ENCODE peak calls at places on chromosome 5, in four cellular contexts. One of them, this sample, is unnamed.

GRCh38 chr5:14687023-14687665 is 22.6 kb downstream of the OTULIN start:
- DNase-seq in GM12878: no peak
- DNase-seq in HCT116: no peak
- DNase-seq in H1: no peak
- DNase-seq in this sample: no peak

GRCh38 chr5:143322931-143323330 is 80.6 kb downstream of the NR3C1 start:
- DNase-seq in H1: no peak
- DNase-seq in HCT116: no peak
- DNase-seq in GM12878: no peak
- DNase-seq in this sample: no peak

GRCh38 chr5:172868436-172868923 is 34.4 kb downstream of the ERGIC1 start:
- DNase-seq in HCT116: peak
- DNase-seq in H1: no peak
- DNase-seq in GM12878: no peak
- DNase-seq in this sample: peak

GRCh38 chr5:77152441-77152840 is 58.0 kb upstream of the PDE8B start:
- DNase-seq in GM12878: no peak
- DNase-seq in HCT116: no peak
- DNase-seq in H1: no peak
- DNase-seq in this sample: no peak

GRCh38 chr5:141680751-141681201 is 1.3 kb downstream of the ARAP3 start:
- DNase-seq in H1: peak
- DNase-seq in GM12878: no peak
- DNase-seq in HCT116: no peak
- DNase-seq in this sample: peak

GRCh38 chr5:34599471-34600117 is 56.5 kb upstream of the RAI14 start:
- DNase-seq in H1: no peak
- DNase-seq in HCT116: no peak
- DNase-seq in GM12878: no peak
- DNase-seq in this sample: no peak

GRCh38 chr5:150214289-150214688 is 24.4 kb downstream of the SLC6A7 start:
- DNase-seq in GM12878: no peak
- DNase-seq in H1: no peak
- DNase-seq in HCT116: no peak
- DNase-seq in this sample: no peak

GRCh38 chr5:36587354-36587753 is 19.1 kb upstream of the SLC1A3 start:
- DNase-seq in GM12878: no peak
- DNase-seq in HCT116: no peak
- DNase-seq in H1: no peak
- DNase-seq in this sample: no peak

GRCh38 chr5:180441577-180441976 is 52.6 kb upstream of the CNOT6 start:
- DNase-seq in GM12878: no peak
- DNase-seq in HCT116: no peak
- DNase-seq in H1: no peak
- DNase-seq in this sample: no peak

DNA sequence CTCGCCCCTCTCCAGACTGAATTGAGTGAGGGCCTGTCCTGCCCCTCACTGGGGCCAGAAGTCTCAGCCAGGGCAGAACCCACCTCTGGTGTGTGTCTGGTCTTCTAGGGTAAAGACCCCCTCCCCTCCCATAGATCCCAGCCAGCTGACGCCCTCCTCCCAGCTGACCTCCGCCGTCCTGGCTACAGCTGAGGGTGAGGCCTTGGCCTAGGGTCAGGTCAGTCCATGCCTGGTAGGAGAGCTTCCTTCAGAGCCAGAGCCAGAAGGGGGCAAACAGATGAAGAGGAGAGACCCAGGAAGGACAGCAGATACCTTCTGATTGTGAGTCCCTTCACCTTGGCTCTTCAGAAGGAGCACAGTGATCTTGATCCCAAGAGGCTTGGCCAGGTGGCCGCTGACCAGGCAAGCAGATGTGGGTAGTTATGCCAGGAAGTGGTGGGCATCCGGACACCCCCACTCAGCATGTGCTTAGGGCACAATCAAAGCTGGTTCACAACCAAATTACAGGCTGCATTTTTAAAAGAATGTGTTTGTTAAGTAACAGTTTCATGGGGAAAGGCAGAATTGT is 29.8 kb downstream of the JADE2 start:
- DNase-seq in H1: no peak
- DNase-seq in GM12878: no peak
- DNase-seq in HCT116: no peak
- DNase-seq in this sample: no peak
- TF ChIP-seq EGR1 in H1: no peak
- TF ChIP-seq EGR1 in GM12878: no peak
- TF ChIP-seq EGR1 in HCT116: no peak
- TF ChIP-seq EGR1 in this sample: no peak

DNA sequence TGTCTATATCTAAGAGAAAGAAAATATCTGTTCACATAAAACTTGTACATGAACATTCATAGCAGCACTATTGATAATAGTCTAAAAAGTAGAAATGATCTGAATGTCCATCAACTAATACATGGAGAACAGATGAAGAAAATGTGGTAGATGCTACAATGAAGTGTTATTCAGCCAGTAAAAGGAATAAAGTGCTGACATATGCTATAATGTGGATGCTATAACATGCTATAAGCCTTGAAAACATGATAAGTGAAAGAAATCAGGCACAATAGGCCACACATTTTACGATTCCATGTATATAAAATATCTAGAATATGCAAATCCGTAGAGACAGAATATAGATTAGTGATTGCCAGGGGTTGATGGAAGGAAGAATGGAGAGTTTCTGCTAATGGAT is 146.8 kb downstream of the SEMA5A start:
- DNase-seq in H1: no peak
- DNase-seq in GM12878: no peak
- DNase-seq in HCT116: no peak
- DNase-seq in this sample: no peak
- TF ChIP-seq EGR1 in H1: no peak
- TF ChIP-seq EGR1 in GM12878: no peak
- TF ChIP-seq EGR1 in HCT116: no peak
- TF ChIP-seq EGR1 in this sample: no peak

DNA sequence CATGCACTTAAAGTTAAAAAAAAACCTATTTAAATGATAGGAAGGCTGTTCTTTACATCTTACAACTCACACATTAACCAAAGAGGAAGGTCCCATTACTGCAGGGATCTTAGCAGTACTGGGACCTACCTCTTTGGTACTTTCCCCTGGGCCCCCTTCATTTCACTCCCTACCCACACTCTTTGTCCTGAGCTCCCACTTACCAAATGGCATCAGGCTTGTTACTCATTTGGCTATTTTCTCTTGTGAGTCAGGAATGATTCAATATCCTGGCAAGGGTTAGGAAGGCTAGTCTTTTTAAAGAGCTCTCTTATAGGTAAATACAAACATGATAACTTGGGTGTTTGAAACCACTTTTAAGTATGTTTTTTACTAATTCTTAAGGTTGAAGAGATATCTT is 117.4 kb upstream of the ELL2 start:
- DNase-seq in HCT116: peak
- DNase-seq in H1: no peak
- DNase-seq in GM12878: no peak
- DNase-seq in this sample: no peak
- TF ChIP-seq EGR1 in HCT116: peak
- TF ChIP-seq EGR1 in H1: no peak
- TF ChIP-seq EGR1 in GM12878: no peak
- TF ChIP-seq EGR1 in this sample: no peak

GRCh38 chr5:135662104-135662503 is 83.3 kb upstream of the CXCL14 start:
- DNase-seq in HCT116: no peak
- DNase-seq in GM12878: no peak
- DNase-seq in H1: no peak
- DNase-seq in this sample: no peak

GRCh38 chr5:135655326-135655725 is 76.5 kb upstream of the CXCL14 start:
- DNase-seq in HCT116: no peak
- DNase-seq in H1: no peak
- DNase-seq in GM12878: no peak
- DNase-seq in this sample: no peak

GRCh38 chr5:135662683-135663082 is 83.9 kb upstream of the CXCL14 start:
- DNase-seq in H1: no peak
- DNase-seq in GM12878: no peak
- DNase-seq in HCT116: no peak
- DNase-seq in this sample: no peak

GRCh38 chr5:135657536-135658307 is 78.9 kb upstream of the CXCL14 start:
- DNase-seq in HCT116: no peak
- DNase-seq in GM12878: no peak
- DNase-seq in H1: no peak
- DNase-seq in this sample: no peak

DNA sequence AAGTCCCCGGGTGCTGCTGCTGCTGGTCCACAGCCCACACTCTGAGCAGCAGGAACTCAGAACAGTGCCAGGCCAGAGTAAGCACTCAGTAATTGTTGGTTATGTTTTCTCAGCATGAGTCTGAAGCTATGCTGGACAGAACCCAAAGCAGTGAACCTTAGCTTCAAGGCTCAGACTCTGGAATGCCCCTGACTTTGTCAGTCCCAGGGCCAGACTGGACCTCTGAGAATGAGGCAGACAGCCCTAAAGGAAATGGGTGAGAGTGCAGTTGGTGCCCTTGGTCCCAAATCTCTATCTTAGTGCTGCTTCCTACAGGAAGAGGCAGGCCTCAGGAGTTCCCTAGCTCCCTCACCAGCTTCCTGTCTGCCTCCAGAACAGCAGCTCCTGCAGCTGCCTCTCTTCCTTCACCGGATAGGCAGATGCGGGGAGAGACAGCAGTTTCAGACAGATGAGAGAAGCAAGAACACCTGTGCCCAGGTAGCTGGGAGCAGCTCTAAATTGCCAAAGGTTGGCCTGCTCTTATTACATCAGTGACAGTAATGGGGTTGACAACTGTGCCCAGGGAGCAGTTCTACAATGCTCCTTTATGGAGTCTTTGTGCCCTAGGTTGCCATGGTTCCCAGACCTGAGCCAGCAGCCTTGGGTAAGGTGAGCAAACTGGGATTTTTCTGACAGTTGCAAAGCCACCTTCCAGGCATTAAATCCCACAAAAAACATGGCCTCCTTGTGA is 82.2 kb upstream of the CXCL14 start:
- DNase-seq in GM12878: no peak
- DNase-seq in H1: no peak
- DNase-seq in HCT116: no peak
- DNase-seq in this sample: no peak
- TF ChIP-seq EGR1 in GM12878: no peak
- TF ChIP-seq EGR1 in H1: no peak
- TF ChIP-seq EGR1 in HCT116: no peak
- TF ChIP-seq EGR1 in this sample: no peak

GRCh38 chr5:29462261-29462660 is 1731.2 kb upstream of the CDH6 start:
- DNase-seq in HCT116: no peak
- DNase-seq in GM12878: no peak
- DNase-seq in H1: no peak
- DNase-seq in this sample: no peak
- TF ChIP-seq EGR1 in HCT116: no peak
- TF ChIP-seq EGR1 in GM12878: no peak
- TF ChIP-seq EGR1 in H1: no peak
- TF ChIP-seq EGR1 in this sample: no peak

GRCh38 chr5:95520176-95520575 is 34.6 kb downstream of the SKIC3 start:
- DNase-seq in H1: no peak
- DNase-seq in GM12878: no peak
- DNase-seq in HCT116: no peak
- DNase-seq in this sample: no peak

GRCh38 chr5:95518417-95518816 is 36.4 kb downstream of the SKIC3 start:
- DNase-seq in HCT116: no peak
- DNase-seq in H1: no peak
- DNase-seq in GM12878: no peak
- DNase-seq in this sample: no peak

GRCh38 chr5:95524423-95524822 is 30.4 kb downstream of the SKIC3 start:
- DNase-seq in HCT116: no peak
- DNase-seq in GM12878: no peak
- DNase-seq in H1: no peak
- DNase-seq in this sample: no peak

GRCh38 chr5:95519681-95520080 is 35.1 kb downstream of the SKIC3 start:
- DNase-seq in GM12878: no peak
- DNase-seq in HCT116: no peak
- DNase-seq in H1: no peak
- DNase-seq in this sample: no peak

DNA sequence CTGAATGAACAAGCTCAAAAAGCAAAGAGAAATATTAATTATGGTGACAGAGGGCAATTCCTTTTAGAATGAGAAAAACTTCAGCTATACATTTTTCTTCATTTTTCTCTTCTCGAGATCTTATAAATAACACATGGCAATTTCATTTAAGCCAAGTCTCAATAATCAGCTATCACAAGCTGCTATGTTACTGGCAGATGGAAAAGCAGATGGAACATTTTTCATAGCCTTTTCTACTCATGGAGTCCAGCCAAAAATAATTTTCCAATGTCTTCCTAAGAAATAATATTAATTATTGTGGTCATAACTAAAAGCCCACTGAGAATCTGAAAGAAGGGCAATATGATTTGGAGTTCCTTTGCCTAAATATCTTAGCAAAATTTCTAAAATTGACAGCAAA is 35.6 kb downstream of the SKIC3 start:
- DNase-seq in HCT116: no peak
- DNase-seq in H1: no peak
- DNase-seq in GM12878: no peak
- DNase-seq in this sample: no peak
- TF ChIP-seq EGR1 in HCT116: no peak
- TF ChIP-seq EGR1 in H1: no peak
- TF ChIP-seq EGR1 in GM12878: no peak
- TF ChIP-seq EGR1 in this sample: no peak

DNA sequence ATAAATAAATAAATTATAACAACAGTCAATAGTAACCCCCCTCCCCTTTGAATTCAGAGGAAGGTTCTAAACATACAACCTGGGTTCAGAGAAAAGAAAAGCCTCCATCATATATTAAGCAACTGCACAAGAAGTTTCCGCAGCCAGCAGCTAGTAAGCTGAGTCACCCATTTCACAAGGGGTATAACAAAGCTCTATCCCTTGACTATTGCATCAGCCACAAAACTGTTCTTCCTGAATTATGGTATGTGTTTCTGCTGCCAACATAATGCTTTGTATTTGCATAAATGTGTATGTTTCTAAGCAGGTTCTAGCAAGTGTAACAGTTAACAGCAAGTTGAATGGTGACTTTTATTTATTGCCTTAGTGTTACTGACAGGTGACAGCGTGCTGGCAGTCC is 6.8 kb upstream of the CEP120 start:
- DNase-seq in HCT116: peak
- DNase-seq in H1: no peak
- DNase-seq in GM12878: no peak
- DNase-seq in this sample: no peak
- TF ChIP-seq EGR1 in HCT116: no peak
- TF ChIP-seq EGR1 in H1: no peak
- TF ChIP-seq EGR1 in GM12878: no peak
- TF ChIP-seq EGR1 in this sample: no peak

GRCh38 chr5:132308701-132309100 is 14.5 kb downstream of the SLC22A4 start:
- DNase-seq in GM12878: no peak
- DNase-seq in H1: no peak
- DNase-seq in HCT116: no peak
- DNase-seq in this sample: no peak
- TF ChIP-seq EGR1 in GM12878: no peak
- TF ChIP-seq EGR1 in H1: no peak
- TF ChIP-seq EGR1 in HCT116: no peak
- TF ChIP-seq EGR1 in this sample: no peak

This sample was measured in K562.